ENCODE peak calls at places on chromosomes 11 and 22, in eight cellular contexts. I is heart right ventricle, S is tibial artery, Q is mammary epithelial cell, M is HCT116, T is sigmoid colon, K is neuronal stem cell, C is cardiac muscle cell. P is an unnamed sample.

GRCh38 chr11:117822031-117822521 is 2.5 kb downstream of the FXYD2 start:
- DNase-seq in I (no peak), S (no peak), Q (no peak), M (no peak), T (peak), K (no peak), C (no peak), P (peak)

GRCh38 chr11:20355221-20356219 is 8.0 kb upstream of the HTATIP2 start:
- DNase-seq in I (no peak), S (no peak), Q (peak), M (peak), T (no peak), K (no peak), C (peak), P (no peak)

GRCh38 chr11:127193916-127194315 is 193.3 kb upstream of the KIRREL3 start:
- DNase-seq in I (no peak), S (no peak), Q (no peak), M (no peak), T (no peak), K (no peak), C (no peak), P (no peak)

GRCh38 chr11:26350002-26350401 is 18.1 kb downstream of the ANO3 start:
- DNase-seq in I (no peak), S (no peak), Q (no peak), M (no peak), T (no peak), K (no peak), C (no peak), P (no peak)

GRCh38 chr22:38735465-38736256 is 20.1 kb downstream of the SUN2 start:
- DNase-seq in I (no peak), S (no peak), Q (no peak), M (no peak), T (no peak), K (no peak), C (no peak), P (no peak)

GRCh38 chr11:32902089-32902665 is 9.6 kb downstream of the QSER1 start:
- DNase-seq in I (no peak), S (no peak), Q (peak), M (no peak), T (no peak), K (no peak), C (no peak), P (no peak)

GRCh38 chr22:28247667-28248363 is 328.8 kb upstream of the PITPNB start:
- DNase-seq in I (no peak), S (no peak), Q (no peak), M (no peak), T (no peak), K (no peak), C (no peak), P (no peak)

GRCh38 chr22:46864314-46865051 is 102.0 kb downstream of the TBC1D22A start:
- DNase-seq in I (no peak), S (no peak), Q (no peak), M (no peak), T (no peak), K (no peak), C (no peak), P (no peak)

GRCh38 chr11:128777369-128778011 is 83.6 kb downstream of the FLI1 start:
- DNase-seq in I (no peak), S (no peak), Q (no peak), M (no peak), T (no peak), K (no peak), C (no peak), P (no peak)

GRCh38 chr11:48103621-48104561 is 112.7 kb upstream of the OR4B1 start:
- DNase-seq in I (no peak), S (no peak), Q (peak), M (no peak), T (no peak), K (no peak), C (peak), P (no peak)

GRCh38 chr11:32052218-32052617 is 38.7 kb upstream of the RCN1 start:
- DNase-seq in I (peak), S (peak), Q (peak), M (peak), T (peak), K (peak), C (peak), P (no peak)

GRCh38 chr11:60872952-60873524 is 5.7 kb downstream of the ZP1 start:
- DNase-seq in I (no peak), S (no peak), Q (no peak), M (no peak), T (peak), K (no peak), C (peak), P (no peak)

GRCh38 chr11:112289588-112290461 is 29.2 kb upstream of the PLET1 start:
- DNase-seq in I (peak), S (peak), Q (peak), M (no peak), T (peak), K (peak), C (peak), P (peak)

GRCh38 chr11:104484784-104485554 is 321.0 kb upstream of the PDGFD start:
- DNase-seq in I (no peak), S (no peak), Q (no peak), M (no peak), T (no peak), K (no peak), C (no peak), P (no peak)

GRCh38 chr11:20127671-20128527 is 32.4 kb downstream of the DBX1 start:
- DNase-seq in I (peak), S (peak), Q (peak), M (peak), T (peak), K (peak), C (peak), P (no peak)

GRCh38 chr22:31244943-31245451 is 32.9 kb downstream of the LIMK2 start:
- DNase-seq in I (no peak), S (no peak), Q (no peak), M (no peak), T (no peak), K (no peak), C (no peak), P (no peak)

GRCh38 chr11:77407613-77408012 is 66.3 kb downstream of the PAK1 start:
- DNase-seq in I (peak), S (no peak), Q (peak), M (peak), T (no peak), K (no peak), C (peak), P (no peak)

GRCh38 chr11:121018746-121019145 is 5.2 kb upstream of the TBCEL start:
- DNase-seq in I (no peak), S (no peak), Q (no peak), M (no peak), T (no peak), K (no peak), C (no peak), P (no peak)

GRCh38 chr11:131810511-131810910 is 440.1 kb downstream of the NTM start:
- DNase-seq in I (no peak), S (no peak), Q (no peak), M (no peak), T (no peak), K (no peak), C (no peak), P (no peak)

GRCh38 chr11:132161538-132161937 is 791.1 kb downstream of the NTM start:
- DNase-seq in I (no peak), S (no peak), Q (no peak), M (no peak), T (no peak), K (no peak), C (no peak), P (no peak)

GRCh38 chr11:116703421-116703820 is 69.4 kb downstream of the BUD13 start:
- DNase-seq in I (no peak), S (no peak), Q (no peak), M (no peak), T (peak), K (peak), C (peak), P (peak)

GRCh38 chr22:25837288-25837900 is 95.4 kb downstream of the MYO18B start:
- DNase-seq in I (no peak), S (no peak), Q (no peak), M (no peak), T (no peak), K (no peak), C (no peak), P (no peak)

GRCh38 chr22:38455530-38456271 is 702 bp upstream of the KCNJ4 start:
- DNase-seq in I (no peak), S (no peak), Q (no peak), M (no peak), T (no peak), K (peak), C (peak), P (no peak)

GRCh38 chr11:104704888-104705287 is 193.4 kb downstream of the CASP12 start:
- DNase-seq in I (no peak), S (no peak), Q (no peak), M (no peak), T (no peak), K (no peak), C (no peak), P (no peak)

GRCh38 chr22:28181332-28181731 is 262.3 kb upstream of the PITPNB start:
- DNase-seq in I (no peak), S (no peak), Q (no peak), M (no peak), T (no peak), K (no peak), C (peak), P (no peak)

GRCh38 chr11:19577849-19578619 is 134.6 kb upstream of the NAV2 start:
- DNase-seq in I (peak), S (peak), Q (no peak), M (no peak), T (peak), K (no peak), C (peak), P (no peak)

GRCh38 chr11:8382436-8383053 is 118.9 kb upstream of the LMO1 start:
- DNase-seq in I (no peak), S (no peak), Q (peak), M (no peak), T (no peak), K (no peak), C (peak), P (no peak)

GRCh38 chr22:48340727-48341709 is 1486.7 kb downstream of the BRD1 start:
- DNase-seq in I (no peak), S (no peak), Q (no peak), M (no peak), T (peak), K (no peak), C (no peak), P (no peak)

GRCh38 chr22:48342732-48343131 is 1484.9 kb downstream of the BRD1 start:
- DNase-seq in I (no peak), S (no peak), Q (no peak), M (no peak), T (peak), K (no peak), C (no peak), P (no peak)

GRCh38 chr22:48345631-48346030 is 1482.0 kb downstream of the BRD1 start:
- DNase-seq in I (no peak), S (no peak), Q (no peak), M (no peak), T (peak), K (no peak), C (no peak), P (no peak)

GRCh38 chr22:48342016-48342415 is 1485.7 kb downstream of the BRD1 start:
- DNase-seq in I (no peak), S (no peak), Q (no peak), M (no peak), T (peak), K (no peak), C (no peak), P (no peak)

DNA sequence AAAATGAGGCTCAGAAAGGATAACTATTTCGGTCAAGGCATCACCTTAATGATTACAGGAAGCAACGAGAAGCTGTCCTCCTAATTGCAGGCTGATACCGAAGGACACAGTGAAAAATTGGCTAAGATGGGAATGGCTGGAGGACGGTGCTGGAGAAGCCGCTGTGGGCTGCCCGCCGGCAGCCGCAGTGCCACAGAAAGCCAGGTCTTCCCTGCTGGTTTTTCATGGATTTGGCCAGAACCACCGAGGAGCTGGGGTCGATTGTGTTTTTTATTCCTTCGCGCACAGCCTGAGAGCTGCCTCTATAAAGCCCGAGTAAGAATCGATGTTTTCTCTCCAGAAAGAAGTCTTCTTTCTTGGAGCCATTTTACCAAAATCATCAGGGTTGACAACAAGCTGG is 1484.2 kb downstream of the BRD1 start:
- DNase-seq in I (no peak), S (no peak), Q (no peak), M (no peak), T (no peak), K (no peak), C (no peak), P (no peak)
- H3K27ac ChIP-seq in I (no peak), S (no peak), Q (no peak), M (no peak), T (no peak), K (no peak), C (no peak), P (no peak)

DNA sequence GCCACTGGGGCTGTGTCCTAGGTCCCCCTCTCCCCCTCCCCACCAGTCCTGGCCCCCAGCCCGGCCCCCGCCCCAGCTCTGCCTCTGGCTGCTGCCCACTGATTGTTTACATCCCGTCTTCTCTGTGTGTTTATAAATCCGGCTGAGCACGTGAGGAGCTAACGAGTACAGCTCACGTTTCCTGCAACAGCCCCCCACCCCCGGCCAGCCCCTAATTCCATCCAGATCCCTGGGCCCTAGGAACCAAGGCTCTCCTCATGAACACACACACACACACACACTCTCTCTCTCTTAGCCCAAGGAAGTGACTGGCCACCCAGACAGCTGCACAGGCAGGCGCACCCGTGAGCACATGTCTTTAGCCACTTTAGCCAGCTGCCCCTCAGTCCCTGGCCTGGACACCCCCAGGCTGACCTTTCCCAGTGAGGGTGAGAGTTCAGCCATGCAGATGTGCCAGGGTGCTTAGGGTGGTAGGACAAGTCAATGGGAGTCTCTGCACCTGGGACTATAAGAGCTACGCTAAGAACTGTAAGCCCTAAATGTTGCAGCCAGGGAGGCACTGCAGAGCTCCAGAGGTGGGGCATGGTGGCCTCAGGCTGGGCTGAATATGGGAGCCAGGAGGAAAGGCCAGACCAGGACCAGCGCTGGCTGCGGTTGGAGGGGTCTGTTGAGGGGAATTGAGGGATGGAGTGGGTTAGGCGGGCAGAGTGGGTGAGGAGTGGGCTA is 2.9 kb downstream of the CLCF1 start:
- DNase-seq in I (no peak), S (no peak), Q (no peak), M (no peak), T (peak), K (no peak), C (peak), P (no peak)
- H3K27ac ChIP-seq in I (no peak), S (peak), Q (no peak), M (peak), T (peak), K (no peak), C (no peak), P (peak)

DNA sequence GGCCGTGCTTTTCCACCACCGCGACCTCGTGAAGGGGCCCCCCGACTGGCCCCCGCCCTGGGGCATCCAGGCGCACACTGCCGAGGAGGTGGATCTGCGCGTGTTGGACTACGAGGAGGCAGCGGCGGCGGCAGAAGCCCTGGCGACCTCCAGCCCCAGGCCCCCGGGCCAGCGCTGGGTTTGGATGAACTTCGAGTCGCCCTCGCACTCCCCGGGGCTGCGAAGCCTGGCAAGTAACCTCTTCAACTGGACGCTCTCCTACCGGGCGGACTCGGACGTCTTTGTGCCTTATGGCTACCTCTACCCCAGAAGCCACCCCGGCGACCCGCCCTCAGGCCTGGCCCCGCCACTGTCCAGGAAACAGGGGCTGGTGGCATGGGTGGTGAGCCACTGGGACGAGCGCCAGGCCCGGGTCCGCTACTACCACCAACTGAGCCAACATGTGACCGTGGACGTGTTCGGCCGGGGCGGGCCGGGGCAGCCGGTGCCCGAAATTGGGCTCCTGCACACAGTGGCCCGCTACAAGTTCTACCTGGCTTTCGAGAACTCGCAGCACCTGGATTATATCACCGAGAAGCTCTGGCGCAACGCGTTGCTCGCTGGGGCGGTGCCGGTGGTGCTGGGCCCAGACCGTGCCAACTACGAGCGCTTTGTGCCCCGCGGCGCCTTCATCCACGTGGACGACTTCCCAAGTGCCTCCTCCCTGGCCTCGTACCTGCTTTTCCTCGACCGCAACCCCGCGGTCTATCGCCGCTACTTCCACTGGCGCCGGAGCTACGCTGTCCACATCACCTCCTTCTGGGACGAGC is 1.3 kb downstream of the FUT4 start:
- DNase-seq in I (peak), S (peak), Q (no peak), M (no peak), T (peak), K (peak), C (peak), P (peak)
- H3K27ac ChIP-seq in I (peak), S (peak), Q (no peak), M (peak), T (peak), K (no peak), C (no peak), P (peak)

GRCh38 chr11:24623121-24623520 is 126.3 kb downstream of the LUZP2 start:
- DNase-seq in I (no peak), S (no peak), Q (no peak), M (no peak), T (no peak), K (no peak), C (peak), P (no peak)
- H3K27ac ChIP-seq in I (no peak), S (no peak), Q (no peak), M (no peak), T (no peak), K (no peak), C (no peak), P (no peak)

GRCh38 chr11:125251956-125252355 is 87.4 kb downstream of the PKNOX2 start:
- DNase-seq in I (no peak), S (no peak), Q (peak), M (no peak), T (no peak), K (no peak), C (no peak), P (no peak)

GRCh38 chr11:125253289-125253688 is 88.7 kb downstream of the PKNOX2 start:
- DNase-seq in I (no peak), S (no peak), Q (no peak), M (no peak), T (no peak), K (no peak), C (no peak), P (no peak)

GRCh38 chr11:125256471-125257010 is 92.0 kb downstream of the PKNOX2 start:
- DNase-seq in I (no peak), S (no peak), Q (no peak), M (no peak), T (no peak), K (no peak), C (peak), P (no peak)

GRCh38 chr11:125257185-125257584 is 92.6 kb downstream of the PKNOX2 start:
- DNase-seq in I (no peak), S (no peak), Q (no peak), M (no peak), T (no peak), K (no peak), C (peak), P (no peak)

GRCh38 chr11:125253795-125254525 is 89.4 kb downstream of the PKNOX2 start:
- DNase-seq in I (no peak), S (no peak), Q (no peak), M (no peak), T (no peak), K (no peak), C (no peak), P (no peak)
- H3K27ac ChIP-seq in I (peak), S (no peak), Q (no peak), M (no peak), T (no peak), K (no peak), C (no peak), P (no peak)

GRCh38 chr11:29119116-29119515 is 897.7 kb downstream of the KCNA4 start:
- DNase-seq in I (no peak), S (no peak), Q (no peak), M (no peak), T (no peak), K (no peak), C (peak), P (no peak)
- H3K27ac ChIP-seq in I (no peak), S (no peak), Q (no peak), M (no peak), T (peak), K (no peak), C (no peak), P (peak)